ENCODE peak calls at places on chromosomes 5 and 9, in nine cellular contexts. F, S, E, R, N, B, J, A and M are unnamed samples.

GRCh38 chr5:138366556-138367382 is 14.3 kb downstream of the KDM3B start:
- DNase-seq in F (peak), S (no peak), E (no peak), R (no peak), N (no peak), B (no peak), J (no peak), A (no peak), M (no peak)

GRCh38 chr9:2132484-2133082 is 117.4 kb downstream of the SMARCA2 start:
- DNase-seq in F (peak), S (peak), E (no peak), R (peak), N (no peak), B (peak), J (no peak), A (peak), M (no peak)

GRCh38 chr9:75823136-75823535 is 67.3 kb upstream of the PCSK5 start:
- DNase-seq in F (no peak), S (no peak), E (no peak), R (no peak), N (no peak), B (no peak), J (no peak), A (no peak), M (no peak)

GRCh38 chr9:3863686-3864085 is 337.9 kb upstream of the RFX3 start:
- DNase-seq in F (peak), S (peak), E (no peak), R (peak), N (no peak), B (no peak), J (no peak), A (peak), M (no peak)

GRCh38 chr9:29798599-29798998 is 2225.3 kb upstream of the C9orf72 start:
- DNase-seq in F (no peak), S (no peak), E (no peak), R (no peak), N (no peak), B (peak), J (no peak), A (no peak), M (no peak)

GRCh38 chr5:123951204-123951977 is 439.4 kb downstream of the CSNK1G3 start:
- DNase-seq in F (peak), S (peak), E (no peak), R (peak), N (no peak), B (peak), J (no peak), A (peak), M (peak)

GRCh38 chr5:35963381-35963843 is 25.0 kb upstream of the CAPSL start:
- DNase-seq in F (peak), S (peak), E (no peak), R (no peak), N (no peak), B (peak), J (no peak), A (peak), M (no peak)

GRCh38 chr5:83856898-83857297 is 136.2 kb upstream of the HAPLN1 start:
- DNase-seq in F (no peak), S (peak), E (no peak), R (no peak), N (no peak), B (no peak), J (no peak), A (no peak), M (no peak)

GRCh38 chr9:108473209-108474112 is 382.3 kb downstream of the ACTL7B start:
- DNase-seq in F (peak), S (peak), E (no peak), R (peak), N (no peak), B (peak), J (peak), A (peak), M (no peak)

GRCh38 chr5:66230551-66230950 is 86.5 kb downstream of the SREK1 start:
- DNase-seq in F (peak), S (no peak), E (no peak), R (peak), N (no peak), B (no peak), J (no peak), A (peak), M (no peak)

GRCh38 chr9:14932246-14932645 is 22.0 kb upstream of the FREM1 start:
- DNase-seq in F (no peak), S (no peak), E (no peak), R (no peak), N (no peak), B (no peak), J (no peak), A (no peak), M (no peak)

GRCh38 chr5:141567513-141568117 is 51.2 kb downstream of the DIAPH1 start:
- DNase-seq in F (peak), S (peak), E (no peak), R (no peak), N (no peak), B (no peak), J (no peak), A (peak), M (no peak)

GRCh38 chr9:30628915-30629564 is 1755.4 kb upstream of the ACO1 start:
- DNase-seq in F (no peak), S (no peak), E (no peak), R (no peak), N (no peak), B (no peak), J (no peak), A (no peak), M (no peak)

GRCh38 chr5:97009212-97009898 is 73.5 kb downstream of the LNPEP start:
- DNase-seq in F (peak), S (peak), E (no peak), R (no peak), N (no peak), B (peak), J (no peak), A (peak), M (no peak)

GRCh38 chr9:19787672-19788071 is 1.2 kb downstream of the SLC24A2 start:
- DNase-seq in F (no peak), S (no peak), E (no peak), R (no peak), N (no peak), B (no peak), J (no peak), A (peak), M (no peak)

GRCh38 chr5:127353761-127354160 is 63.2 kb downstream of the MEGF10 start:
- DNase-seq in F (no peak), S (no peak), E (no peak), R (peak), N (no peak), B (no peak), J (no peak), A (no peak), M (no peak)

GRCh38 chr9:105672711-105673234 is 10.5 kb downstream of the TAL2 start:
- DNase-seq in F (no peak), S (no peak), E (no peak), R (no peak), N (no peak), B (no peak), J (no peak), A (no peak), M (no peak)

GRCh38 chr5:66149950-66150349 is 5.8 kb downstream of the SREK1 start:
- DNase-seq in F (no peak), S (no peak), E (no peak), R (peak), N (no peak), B (no peak), J (no peak), A (peak), M (no peak)

GRCh38 chr9:69334310-69334709 is 9.3 kb downstream of the ENTREP1 start:
- DNase-seq in F (no peak), S (no peak), E (no peak), R (no peak), N (no peak), B (no peak), J (no peak), A (no peak), M (no peak)

GRCh38 chr5:76450059-76450458 is 47.0 kb downstream of the IQGAP2 start:
- DNase-seq in F (no peak), S (no peak), E (no peak), R (no peak), N (no peak), B (no peak), J (no peak), A (no peak), M (no peak)

GRCh38 chr5:142013734-142014495 is 1.1 kb upstream of the GNPDA1 start:
- DNase-seq in F (peak), S (peak), E (peak), R (peak), N (no peak), B (peak), J (peak), A (peak), M (no peak)

GRCh38 chr9:107106416-107106815 is 176.7 kb upstream of the RAD23B start:
- DNase-seq in F (no peak), S (no peak), E (no peak), R (no peak), N (no peak), B (no peak), J (no peak), A (no peak), M (no peak)

GRCh38 chr5:150461231-150461630 is 11.7 kb upstream of the RPS14 start:
- DNase-seq in F (no peak), S (no peak), E (no peak), R (no peak), N (no peak), B (no peak), J (no peak), A (no peak), M (no peak)

GRCh38 chr5:115337882-115338281 is 41.4 kb upstream of the CCDC112 start:
- DNase-seq in F (no peak), S (no peak), E (no peak), R (no peak), N (no peak), B (no peak), J (no peak), A (no peak), M (no peak)

GRCh38 chr9:93860694-93861658 is 94.2 kb downstream of the BARX1 start:
- DNase-seq in F (no peak), S (no peak), E (no peak), R (no peak), N (no peak), B (no peak), J (no peak), A (no peak), M (no peak)

GRCh38 chr9:36345103-36345846 is 54.8 kb downstream of the RNF38 start:
- DNase-seq in F (no peak), S (no peak), E (no peak), R (no peak), N (no peak), B (no peak), J (no peak), A (no peak), M (no peak)
- TF ChIP-seq CTCF in F (peak), S (no peak), E (no peak), R (no peak), N (no peak), B (no peak), J (no peak), A (peak), M (peak)

DNA sequence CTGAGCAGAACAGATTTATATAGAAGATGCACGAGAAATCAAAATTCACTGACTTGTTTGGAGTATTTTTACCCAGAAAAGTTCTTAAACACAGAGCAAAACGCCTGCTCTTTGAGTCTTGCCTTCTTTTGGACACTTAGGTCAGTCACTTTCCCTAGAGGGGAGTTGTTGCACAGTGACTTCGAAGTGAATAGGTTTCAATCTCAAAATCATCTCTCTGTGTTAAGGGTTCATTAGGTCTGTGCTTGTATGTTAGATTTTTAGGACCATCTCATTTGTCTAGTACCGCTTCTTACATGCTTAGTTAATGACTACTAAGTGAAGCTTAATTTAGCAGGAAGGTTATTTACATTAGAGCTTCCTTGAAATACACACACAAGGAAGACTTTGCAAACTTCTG is 1.8 kb downstream of the ALDH1A1 start:
- DNase-seq in F (no peak), S (no peak), E (no peak), R (no peak), N (no peak), B (no peak), J (no peak), A (no peak), M (no peak)
- TF ChIP-seq CTCF in F (no peak), S (no peak), E (no peak), R (no peak), N (no peak), B (no peak), J (no peak), A (no peak), M (no peak)

GRCh38 chr9:130173462-130173876 is 1.3 kb downstream of the NCS1 start:
- DNase-seq in F (no peak), S (no peak), E (no peak), R (no peak), N (no peak), B (no peak), J (no peak), A (no peak), M (no peak)

GRCh38 chr9:130174025-130174424 is 1.8 kb downstream of the NCS1 start:
- DNase-seq in F (no peak), S (no peak), E (no peak), R (no peak), N (no peak), B (no peak), J (no peak), A (no peak), M (no peak)

GRCh38 chr9:130175355-130175754 is 3.2 kb downstream of the NCS1 start:
- DNase-seq in F (no peak), S (no peak), E (no peak), R (no peak), N (no peak), B (no peak), J (no peak), A (no peak), M (no peak)

GRCh38 chr9:130176760-130177159 is 4.6 kb downstream of the NCS1 start:
- DNase-seq in F (no peak), S (no peak), E (no peak), R (no peak), N (no peak), B (no peak), J (no peak), A (no peak), M (no peak)

GRCh38 chr9:130174920-130175321 is 2.7 kb downstream of the NCS1 start:
- DNase-seq in F (no peak), S (no peak), E (no peak), R (no peak), N (no peak), B (no peak), J (no peak), A (no peak), M (no peak)
- TF ChIP-seq CTCF in F (no peak), S (no peak), E (no peak), R (no peak), N (no peak), B (no peak), J (no peak), A (no peak), M (no peak)

GRCh38 chr9:112969730-112970129 is 42.3 kb downstream of the ZNF883 start:
- DNase-seq in F (no peak), S (no peak), E (no peak), R (peak), N (no peak), B (no peak), J (no peak), A (no peak), M (no peak)

GRCh38 chr9:112970939-112971338 is 41.1 kb downstream of the ZNF883 start:
- DNase-seq in F (peak), S (no peak), E (no peak), R (no peak), N (no peak), B (no peak), J (no peak), A (peak), M (no peak)

GRCh38 chr9:112971415-112971814 is 40.6 kb downstream of the ZNF883 start:
- DNase-seq in F (peak), S (peak), E (no peak), R (no peak), N (no peak), B (peak), J (no peak), A (peak), M (no peak)
- TF ChIP-seq CTCF in F (peak), S (peak), E (no peak), R (peak), N (no peak), B (peak), J (no peak), A (peak), M (peak)

GRCh38 chr5:175849153-175849552 is 22.2 kb upstream of the CPLX2 start:
- DNase-seq in F (no peak), S (no peak), E (no peak), R (no peak), N (no peak), B (no peak), J (no peak), A (no peak), M (no peak)

GRCh38 chr5:175847061-175847460 is 24.3 kb upstream of the CPLX2 start:
- DNase-seq in F (no peak), S (no peak), E (no peak), R (no peak), N (no peak), B (no peak), J (no peak), A (no peak), M (no peak)

GRCh38 chr5:175846332-175846731 is 25.0 kb upstream of the CPLX2 start:
- DNase-seq in F (no peak), S (no peak), E (no peak), R (no peak), N (no peak), B (no peak), J (no peak), A (no peak), M (no peak)

GRCh38 chr5:175848676-175849075 is 22.7 kb upstream of the CPLX2 start:
- DNase-seq in F (no peak), S (no peak), E (no peak), R (no peak), N (no peak), B (no peak), J (no peak), A (no peak), M (no peak)

GRCh38 chr5:175847503-175847902 is 23.9 kb upstream of the CPLX2 start:
- DNase-seq in F (peak), S (no peak), E (no peak), R (no peak), N (no peak), B (no peak), J (no peak), A (peak), M (no peak)
- TF ChIP-seq CTCF in F (peak), S (peak), E (peak), R (no peak), N (no peak), B (no peak), J (no peak), A (peak), M (peak)

GRCh38 chr9:71218774-71219173 is 97.4 kb upstream of the TRPM3 start:
- DNase-seq in F (no peak), S (no peak), E (no peak), R (peak), N (no peak), B (peak), J (no peak), A (peak), M (no peak)

DNA sequence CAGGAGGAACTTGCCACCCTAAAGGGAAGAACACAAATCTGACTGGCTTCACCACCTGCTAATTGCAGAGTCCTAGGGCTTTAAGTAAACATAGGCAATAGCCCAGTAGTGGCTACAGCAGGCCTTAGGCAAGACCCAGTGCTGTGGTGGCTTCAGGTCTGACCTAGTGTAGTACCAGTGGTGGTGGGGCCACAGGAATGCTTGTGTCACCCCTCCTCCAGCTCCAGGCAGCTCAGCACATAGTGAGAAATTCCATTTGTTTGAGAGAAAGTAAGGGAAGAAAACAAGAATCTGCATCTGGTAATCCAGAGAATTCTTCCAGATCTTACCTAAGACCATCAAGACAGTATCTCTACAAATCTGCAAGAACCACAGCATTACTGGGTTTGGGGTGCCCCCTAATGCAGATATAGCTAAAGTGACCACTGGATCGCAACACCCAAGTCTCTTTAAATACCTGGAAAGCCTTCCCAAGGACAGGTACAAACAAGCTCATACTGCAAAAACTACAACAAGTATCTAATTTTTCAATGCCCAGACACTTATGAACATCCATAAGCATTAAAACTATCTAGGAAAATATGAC is 102.6 kb upstream of the TRPM3 start:
- DNase-seq in F (no peak), S (peak), E (no peak), R (no peak), N (no peak), B (no peak), J (no peak), A (no peak), M (no peak)
- TF ChIP-seq CTCF in F (no peak), S (no peak), E (no peak), R (no peak), N (no peak), B (no peak), J (no peak), A (no peak), M (no peak)

GRCh38 chr5:62791059-62791458 is 212.4 kb downstream of the LRRC70 start:
- DNase-seq in F (peak), S (peak), E (no peak), R (no peak), N (no peak), B (peak), J (no peak), A (peak), M (no peak)
- TF ChIP-seq CTCF in F (peak), S (peak), E (peak), R (no peak), N (no peak), B (peak), J (no peak), A (peak), M (peak)